ENCODE peak calls at places on chromosome 7, in five cellular contexts. One of them, this sample, is unnamed.

GRCh38 chr7:128827971-128828711 is 2.1 kb upstream of the FLNC start:
- DNase-seq in T-cell: no peak
- DNase-seq in HEK293T: no peak
- DNase-seq in ELF-1: peak
- DNase-seq in activated T-helper 9 cell treated with anti-CD3 and anti-CD28 coated beads, Interleukin-2, amount 50 U/mL, for 16 hours: no peak
- DNase-seq in this sample: peak

GRCh38 chr7:148697950-148698396 is 730 bp upstream of the CUL1 start:
- DNase-seq in HEK293T: no peak
- DNase-seq in activated T-helper 9 cell treated with anti-CD3 and anti-CD28 coated beads, Interleukin-2, amount 50 U/mL, for 16 hours: no peak
- DNase-seq in T-cell: no peak
- DNase-seq in ELF-1: no peak
- DNase-seq in this sample: peak

GRCh38 chr7:43872401-43873165 is 3.3 kb upstream of the MRPS24 start:
- DNase-seq in T-cell: no peak
- DNase-seq in HEK293T: no peak
- DNase-seq in ELF-1: no peak
- DNase-seq in activated T-helper 9 cell treated with anti-CD3 and anti-CD28 coated beads, Interleukin-2, amount 50 U/mL, for 16 hours: no peak
- DNase-seq in this sample: peak

GRCh38 chr7:5452937-5453540 is 29.4 kb upstream of the TNRC18 start:
- DNase-seq in T-cell: no peak
- DNase-seq in activated T-helper 9 cell treated with anti-CD3 and anti-CD28 coated beads, Interleukin-2, amount 50 U/mL, for 16 hours: no peak
- DNase-seq in ELF-1: no peak
- DNase-seq in HEK293T: no peak
- DNase-seq in this sample: peak

GRCh38 chr7:24141876-24142509 is 142.0 kb upstream of the NPY start:
- DNase-seq in T-cell: no peak
- DNase-seq in activated T-helper 9 cell treated with anti-CD3 and anti-CD28 coated beads, Interleukin-2, amount 50 U/mL, for 16 hours: no peak
- DNase-seq in ELF-1: no peak
- DNase-seq in HEK293T: no peak
- DNase-seq in this sample: no peak

GRCh38 chr7:17593854-17594419 is 295.5 kb downstream of the AHR start:
- DNase-seq in HEK293T: no peak
- DNase-seq in T-cell: no peak
- DNase-seq in activated T-helper 9 cell treated with anti-CD3 and anti-CD28 coated beads, Interleukin-2, amount 50 U/mL, for 16 hours: no peak
- DNase-seq in ELF-1: no peak
- DNase-seq in this sample: no peak

GRCh38 chr7:109479388-109479787 is 909.7 kb downstream of the DNAJB9 start:
- DNase-seq in ELF-1: no peak
- DNase-seq in HEK293T: no peak
- DNase-seq in activated T-helper 9 cell treated with anti-CD3 and anti-CD28 coated beads, Interleukin-2, amount 50 U/mL, for 16 hours: no peak
- DNase-seq in T-cell: no peak
- DNase-seq in this sample: no peak

GRCh38 chr7:130070900-130071622 is 727 bp downstream of the KLHDC10 start:
- DNase-seq in ELF-1: no peak
- DNase-seq in activated T-helper 9 cell treated with anti-CD3 and anti-CD28 coated beads, Interleukin-2, amount 50 U/mL, for 16 hours: no peak
- DNase-seq in T-cell: no peak
- DNase-seq in HEK293T: no peak
- DNase-seq in this sample: peak

GRCh38 chr7:11507929-11508328 is 324.1 kb downstream of the THSD7A start:
- DNase-seq in activated T-helper 9 cell treated with anti-CD3 and anti-CD28 coated beads, Interleukin-2, amount 50 U/mL, for 16 hours: no peak
- DNase-seq in T-cell: no peak
- DNase-seq in HEK293T: no peak
- DNase-seq in ELF-1: no peak
- DNase-seq in this sample: no peak

GRCh38 chr7:40873248-40873647 is 738.4 kb downstream of the SUGCT start:
- DNase-seq in T-cell: no peak
- DNase-seq in ELF-1: no peak
- DNase-seq in activated T-helper 9 cell treated with anti-CD3 and anti-CD28 coated beads, Interleukin-2, amount 50 U/mL, for 16 hours: no peak
- DNase-seq in HEK293T: no peak
- DNase-seq in this sample: no peak

GRCh38 chr7:97064972-97065587 is 40.4 kb upstream of the DLX5 start:
- DNase-seq in activated T-helper 9 cell treated with anti-CD3 and anti-CD28 coated beads, Interleukin-2, amount 50 U/mL, for 16 hours: no peak
- DNase-seq in HEK293T: peak
- DNase-seq in ELF-1: peak
- DNase-seq in T-cell: no peak
- DNase-seq in this sample: peak

GRCh38 chr7:64747802-64748201 is 46.4 kb upstream of the ZNF138 start:
- DNase-seq in ELF-1: no peak
- DNase-seq in T-cell: no peak
- DNase-seq in HEK293T: no peak
- DNase-seq in activated T-helper 9 cell treated with anti-CD3 and anti-CD28 coated beads, Interleukin-2, amount 50 U/mL, for 16 hours: no peak
- DNase-seq in this sample: peak

GRCh38 chr7:81079736-81080135 is 160.9 kb upstream of the SEMA3C start:
- DNase-seq in T-cell: no peak
- DNase-seq in ELF-1: no peak
- DNase-seq in activated T-helper 9 cell treated with anti-CD3 and anti-CD28 coated beads, Interleukin-2, amount 50 U/mL, for 16 hours: no peak
- DNase-seq in HEK293T: no peak
- DNase-seq in this sample: no peak

GRCh38 chr7:118169146-118169545 is 14.8 kb upstream of the LSM8 start:
- DNase-seq in ELF-1: no peak
- DNase-seq in T-cell: no peak
- DNase-seq in activated T-helper 9 cell treated with anti-CD3 and anti-CD28 coated beads, Interleukin-2, amount 50 U/mL, for 16 hours: no peak
- DNase-seq in HEK293T: peak
- DNase-seq in this sample: no peak

GRCh38 chr7:44415510-44415909 is 74.9 kb downstream of the NUDCD3 start:
- DNase-seq in activated T-helper 9 cell treated with anti-CD3 and anti-CD28 coated beads, Interleukin-2, amount 50 U/mL, for 16 hours: no peak
- DNase-seq in HEK293T: no peak
- DNase-seq in T-cell: no peak
- DNase-seq in ELF-1: peak
- DNase-seq in this sample: no peak

GRCh38 chr7:5143106-5143505 is 46.9 kb upstream of the WIPI2 start:
- DNase-seq in HEK293T: no peak
- DNase-seq in ELF-1: no peak
- DNase-seq in activated T-helper 9 cell treated with anti-CD3 and anti-CD28 coated beads, Interleukin-2, amount 50 U/mL, for 16 hours: peak
- DNase-seq in T-cell: peak
- DNase-seq in this sample: no peak

GRCh38 chr7:4631664-4632171 is 50.4 kb upstream of the FOXK1 start:
- DNase-seq in activated T-helper 9 cell treated with anti-CD3 and anti-CD28 coated beads, Interleukin-2, amount 50 U/mL, for 16 hours: no peak
- DNase-seq in HEK293T: peak
- DNase-seq in T-cell: no peak
- DNase-seq in ELF-1: peak
- DNase-seq in this sample: peak

GRCh38 chr7:132755538-132756481 is 179.5 kb upstream of the PLXNA4 start:
- DNase-seq in T-cell: no peak
- DNase-seq in ELF-1: no peak
- DNase-seq in HEK293T: no peak
- DNase-seq in activated T-helper 9 cell treated with anti-CD3 and anti-CD28 coated beads, Interleukin-2, amount 50 U/mL, for 16 hours: no peak
- DNase-seq in this sample: no peak

GRCh38 chr7:120110169-120110568 is 162.8 kb upstream of the KCND2 start:
- DNase-seq in T-cell: no peak
- DNase-seq in ELF-1: peak
- DNase-seq in HEK293T: no peak
- DNase-seq in activated T-helper 9 cell treated with anti-CD3 and anti-CD28 coated beads, Interleukin-2, amount 50 U/mL, for 16 hours: no peak
- DNase-seq in this sample: peak

This sample was measured in mesendoderm.